ENCODE peak calls at places on chromosomes 6 and 20, in six cellular contexts. One of them, this sample, is unnamed.

GRCh38 chr6:137493218-137494038 is 766 bp downstream of the OLIG3 start:
- DNase-seq in ascending aorta: no peak
- DNase-seq in heart right ventricle: no peak
- DNase-seq in thoracic aorta: no peak
- DNase-seq in fibroblast of the aortic adventitia: no peak
- DNase-seq in cardiac fibroblast: no peak
- DNase-seq in this sample: no peak

GRCh38 chr6:91562955-91563354 is 976.1 kb upstream of the MAP3K7 start:
- DNase-seq in ascending aorta: no peak
- DNase-seq in heart right ventricle: no peak
- DNase-seq in thoracic aorta: no peak
- DNase-seq in cardiac fibroblast: no peak
- DNase-seq in fibroblast of the aortic adventitia: no peak
- DNase-seq in this sample: no peak

GRCh38 chr6:150705392-150705791 is 105.7 kb downstream of the PLEKHG1 start:
- DNase-seq in heart right ventricle: no peak
- DNase-seq in fibroblast of the aortic adventitia: no peak
- DNase-seq in cardiac fibroblast: no peak
- DNase-seq in thoracic aorta: no peak
- DNase-seq in ascending aorta: no peak
- DNase-seq in this sample: no peak

GRCh38 chr6:112912351-112913101 is 565.4 kb downstream of the RFPL4B start:
- DNase-seq in fibroblast of the aortic adventitia: peak; percentile 81
- DNase-seq in cardiac fibroblast: peak; percentile 74
- DNase-seq in heart right ventricle: no peak
- DNase-seq in ascending aorta: no peak
- DNase-seq in thoracic aorta: no peak
- DNase-seq in this sample: no peak

GRCh38 chr20:38290829-38291581 is 13.0 kb upstream of the BPI start:
- DNase-seq in cardiac fibroblast: peak; percentile 79
- DNase-seq in fibroblast of the aortic adventitia: peak; percentile 60
- DNase-seq in ascending aorta: no peak
- DNase-seq in heart right ventricle: peak; percentile 50
- DNase-seq in thoracic aorta: no peak
- DNase-seq in this sample: no peak

GRCh38 chr6:3856576-3856975 is 7.4 kb downstream of the FAM50B start:
- DNase-seq in fibroblast of the aortic adventitia: no peak
- DNase-seq in cardiac fibroblast: no peak
- DNase-seq in thoracic aorta: no peak
- DNase-seq in ascending aorta: no peak
- DNase-seq in heart right ventricle: no peak
- DNase-seq in this sample: no peak

GRCh38 chr6:140018588-140018987 is 644.1 kb upstream of the CITED2 start:
- DNase-seq in ascending aorta: no peak
- DNase-seq in fibroblast of the aortic adventitia: no peak
- DNase-seq in cardiac fibroblast: peak; percentile 44
- DNase-seq in thoracic aorta: no peak
- DNase-seq in heart right ventricle: no peak
- DNase-seq in this sample: no peak

GRCh38 chr20:55394592-55394991 is 610.7 kb downstream of the CBLN4 start:
- DNase-seq in ascending aorta: no peak
- DNase-seq in cardiac fibroblast: no peak
- DNase-seq in fibroblast of the aortic adventitia: no peak
- DNase-seq in heart right ventricle: no peak
- DNase-seq in thoracic aorta: no peak
- DNase-seq in this sample: no peak

GRCh38 chr20:62608218-62608565 is 34.1 kb upstream of the SLCO4A1 start:
- DNase-seq in heart right ventricle: no peak
- DNase-seq in ascending aorta: no peak
- DNase-seq in cardiac fibroblast: no peak
- DNase-seq in thoracic aorta: no peak
- DNase-seq in fibroblast of the aortic adventitia: no peak
- DNase-seq in this sample: no peak

GRCh38 chr20:1334761-1335160 is 5.8 kb upstream of the SDCBP2 start:
- DNase-seq in thoracic aorta: no peak
- DNase-seq in fibroblast of the aortic adventitia: no peak
- DNase-seq in heart right ventricle: no peak
- DNase-seq in cardiac fibroblast: peak; percentile 38
- DNase-seq in ascending aorta: no peak
- DNase-seq in this sample: no peak

GRCh38 chr20:10089871-10090587 is 55.2 kb downstream of the ANKEF1 start:
- DNase-seq in heart right ventricle: no peak
- DNase-seq in thoracic aorta: no peak
- DNase-seq in cardiac fibroblast: no peak
- DNase-seq in fibroblast of the aortic adventitia: no peak
- DNase-seq in ascending aorta: no peak
- DNase-seq in this sample: no peak

GRCh38 chr6:36155662-36156061 is 25.3 kb downstream of the MAPK13 start:
- DNase-seq in ascending aorta: no peak
- DNase-seq in cardiac fibroblast: no peak
- DNase-seq in heart right ventricle: no peak
- DNase-seq in fibroblast of the aortic adventitia: no peak
- DNase-seq in thoracic aorta: no peak
- DNase-seq in this sample: no peak

GRCh38 chr20:3692706-3693294 is 11.0 kb upstream of the ADAM33 start:
- DNase-seq in thoracic aorta: no peak
- DNase-seq in ascending aorta: no peak
- DNase-seq in fibroblast of the aortic adventitia: no peak
- DNase-seq in cardiac fibroblast: no peak
- DNase-seq in heart right ventricle: no peak
- DNase-seq in this sample: no peak

GRCh38 chr6:2183235-2183634 is 62.2 kb downstream of the GMDS start:
- DNase-seq in ascending aorta: no peak
- DNase-seq in fibroblast of the aortic adventitia: no peak
- DNase-seq in thoracic aorta: no peak
- DNase-seq in heart right ventricle: no peak
- DNase-seq in cardiac fibroblast: no peak
- DNase-seq in this sample: no peak

GRCh38 chr6:10720229-10720959 is 2.5 kb upstream of the TMEM14C start:
- DNase-seq in cardiac fibroblast: peak; percentile 31
- DNase-seq in ascending aorta: no peak
- DNase-seq in fibroblast of the aortic adventitia: peak; percentile 27
- DNase-seq in heart right ventricle: peak; percentile 74
- DNase-seq in thoracic aorta: no peak
- DNase-seq in this sample: no peak

GRCh38 chr20:37522258-37523011 is 1.4 kb downstream of the NNAT start:
- DNase-seq in fibroblast of the aortic adventitia: peak; percentile 36
- DNase-seq in heart right ventricle: peak; percentile 61
- DNase-seq in thoracic aorta: no peak
- DNase-seq in cardiac fibroblast: peak; percentile 48
- DNase-seq in ascending aorta: no peak
- DNase-seq in this sample: no peak

GRCh38 chr20:43976577-43976976 is 61.9 kb downstream of the TOX2 start:
- DNase-seq in cardiac fibroblast: no peak
- DNase-seq in thoracic aorta: no peak
- DNase-seq in heart right ventricle: no peak
- DNase-seq in fibroblast of the aortic adventitia: no peak
- DNase-seq in ascending aorta: no peak
- DNase-seq in this sample: no peak

GRCh38 chr6:84897874-84898635 is 133.7 kb upstream of the TBX18 start:
- DNase-seq in thoracic aorta: no peak
- DNase-seq in fibroblast of the aortic adventitia: peak; percentile 46
- DNase-seq in cardiac fibroblast: peak; percentile 79
- DNase-seq in heart right ventricle: no peak
- DNase-seq in ascending aorta: no peak
- DNase-seq in this sample: no peak

GRCh38 chr6:37784585-37784967 is 35.0 kb upstream of the ZFAND3 start:
- DNase-seq in thoracic aorta: no peak
- DNase-seq in heart right ventricle: no peak
- DNase-seq in ascending aorta: no peak
- DNase-seq in cardiac fibroblast: no peak
- DNase-seq in fibroblast of the aortic adventitia: no peak
- DNase-seq in this sample: no peak

GRCh38 chr20:38060536-38060935 is 27.0 kb downstream of the RPRD1B start:
- DNase-seq in thoracic aorta: no peak
- DNase-seq in fibroblast of the aortic adventitia: peak; percentile 5
- DNase-seq in cardiac fibroblast: peak; percentile 38
- DNase-seq in ascending aorta: no peak
- DNase-seq in heart right ventricle: no peak
- DNase-seq in this sample: no peak

GRCh38 chr6:90294989-90295853 is 1.4 kb downstream of the BACH2 start:
- DNase-seq in cardiac fibroblast: peak; percentile 16
- DNase-seq in heart right ventricle: peak; percentile 48
- DNase-seq in fibroblast of the aortic adventitia: peak; percentile 43
- DNase-seq in thoracic aorta: no peak
- DNase-seq in ascending aorta: no peak
- DNase-seq in this sample: no peak

GRCh38 chr6:1464796-1465348 is 75.5 kb downstream of the FOXF2 start:
- DNase-seq in heart right ventricle: no peak
- DNase-seq in cardiac fibroblast: no peak
- DNase-seq in ascending aorta: no peak
- DNase-seq in fibroblast of the aortic adventitia: no peak
- DNase-seq in thoracic aorta: no peak
- DNase-seq in this sample: no peak

GRCh38 chr6:111599259-111599658 is 6.4 kb downstream of the TRAF3IP2 start:
- DNase-seq in thoracic aorta: no peak
- DNase-seq in fibroblast of the aortic adventitia: no peak
- DNase-seq in heart right ventricle: no peak
- DNase-seq in cardiac fibroblast: no peak
- DNase-seq in ascending aorta: no peak
- DNase-seq in this sample: no peak
- TF ChIP-seq CTCF in thoracic aorta: no peak
- TF ChIP-seq CTCF in fibroblast of the aortic adventitia: no peak
- TF ChIP-seq CTCF in heart right ventricle: no peak
- TF ChIP-seq CTCF in cardiac fibroblast: no peak
- TF ChIP-seq CTCF in ascending aorta: no peak
- TF ChIP-seq CTCF in this sample: no peak

GRCh38 chr6:99434702-99435530 is 9.8 kb upstream of the PNISR start:
- DNase-seq in fibroblast of the aortic adventitia: peak; percentile 59
- DNase-seq in ascending aorta: no peak
- DNase-seq in cardiac fibroblast: peak; percentile 55
- DNase-seq in heart right ventricle: no peak
- DNase-seq in thoracic aorta: no peak
- DNase-seq in this sample: no peak
- TF ChIP-seq CTCF in fibroblast of the aortic adventitia: peak; percentile 73
- TF ChIP-seq CTCF in ascending aorta: peak; percentile 18
- TF ChIP-seq CTCF in cardiac fibroblast: peak; percentile 61
- TF ChIP-seq CTCF in heart right ventricle: peak; percentile 61
- TF ChIP-seq CTCF in thoracic aorta: peak; percentile 75
- TF ChIP-seq CTCF in this sample: no peak

GRCh38 chr6:373773-374724 is 17.5 kb upstream of the IRF4 start:
- DNase-seq in heart right ventricle: no peak
- DNase-seq in ascending aorta: no peak
- DNase-seq in fibroblast of the aortic adventitia: peak; percentile 40
- DNase-seq in thoracic aorta: no peak
- DNase-seq in cardiac fibroblast: peak; percentile 33
- DNase-seq in this sample: no peak
- TF ChIP-seq CTCF in heart right ventricle: peak; percentile 10
- TF ChIP-seq CTCF in ascending aorta: no peak
- TF ChIP-seq CTCF in fibroblast of the aortic adventitia: peak; percentile 44
- TF ChIP-seq CTCF in thoracic aorta: no peak
- TF ChIP-seq CTCF in cardiac fibroblast: no peak
- TF ChIP-seq CTCF in this sample: no peak

GRCh38 chr20:33310327-33310899 is 27.4 kb downstream of the BPIFB1 start:
- DNase-seq in thoracic aorta: no peak
- DNase-seq in ascending aorta: no peak
- DNase-seq in fibroblast of the aortic adventitia: no peak
- DNase-seq in heart right ventricle: no peak
- DNase-seq in cardiac fibroblast: no peak
- DNase-seq in this sample: no peak
- TF ChIP-seq CTCF in thoracic aorta: no peak
- TF ChIP-seq CTCF in ascending aorta: no peak
- TF ChIP-seq CTCF in fibroblast of the aortic adventitia: no peak
- TF ChIP-seq CTCF in heart right ventricle: no peak
- TF ChIP-seq CTCF in cardiac fibroblast: no peak
- TF ChIP-seq CTCF in this sample: no peak

GRCh38 chr6:111565316-111566221 is 40.1 kb downstream of the TRAF3IP2 start:
- DNase-seq in fibroblast of the aortic adventitia: no peak
- DNase-seq in cardiac fibroblast: no peak
- DNase-seq in thoracic aorta: no peak
- DNase-seq in ascending aorta: no peak
- DNase-seq in heart right ventricle: no peak
- DNase-seq in this sample: no peak
- TF ChIP-seq CTCF in fibroblast of the aortic adventitia: no peak
- TF ChIP-seq CTCF in cardiac fibroblast: no peak
- TF ChIP-seq CTCF in thoracic aorta: no peak
- TF ChIP-seq CTCF in ascending aorta: no peak
- TF ChIP-seq CTCF in heart right ventricle: no peak
- TF ChIP-seq CTCF in this sample: no peak

DNA sequence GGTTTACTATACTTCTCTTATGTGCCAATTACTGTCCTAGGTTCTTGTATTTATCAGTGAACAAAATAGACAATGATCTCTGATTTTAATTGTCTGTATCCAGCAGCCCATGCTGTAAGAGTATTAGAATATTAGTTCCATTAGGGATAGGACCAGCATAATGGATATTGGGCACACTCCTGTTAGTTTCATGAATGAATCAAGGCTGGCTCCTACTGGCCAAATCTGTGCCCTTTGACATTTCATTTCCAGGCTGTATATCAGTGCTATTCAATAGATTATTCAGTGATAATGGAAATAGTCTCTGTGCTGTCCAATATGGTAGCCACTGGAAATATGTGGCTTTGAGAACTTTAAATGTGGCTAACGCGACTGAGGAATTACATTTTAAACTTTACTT is 1007.9 kb upstream of the FLRT3 start:
- DNase-seq in ascending aorta: no peak
- DNase-seq in heart right ventricle: no peak
- DNase-seq in fibroblast of the aortic adventitia: no peak
- DNase-seq in thoracic aorta: no peak
- DNase-seq in cardiac fibroblast: no peak
- DNase-seq in this sample: no peak
- TF ChIP-seq CTCF in ascending aorta: no peak
- TF ChIP-seq CTCF in heart right ventricle: no peak
- TF ChIP-seq CTCF in fibroblast of the aortic adventitia: no peak
- TF ChIP-seq CTCF in thoracic aorta: no peak
- TF ChIP-seq CTCF in cardiac fibroblast: no peak
- TF ChIP-seq CTCF in this sample: no peak

DNA sequence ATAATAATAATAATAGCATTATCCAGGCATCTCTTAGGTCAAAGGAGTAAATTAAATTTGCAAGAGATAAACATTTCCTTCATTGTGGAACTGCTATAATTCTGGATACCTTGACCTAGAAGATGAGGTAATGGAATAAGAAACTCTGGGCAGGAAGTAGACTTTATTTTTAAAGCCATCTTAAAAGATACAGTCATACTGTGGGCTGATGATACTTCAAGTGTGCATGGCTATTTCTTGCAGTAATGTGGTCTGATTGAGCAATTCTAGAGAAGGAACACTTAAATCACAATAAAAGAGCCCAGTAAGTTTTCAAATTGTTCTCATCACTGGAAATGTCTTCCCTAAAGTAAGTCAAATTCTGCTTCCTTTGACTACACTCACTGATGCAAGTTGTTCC is 62.4 kb upstream of the TMEM244 start:
- DNase-seq in thoracic aorta: no peak
- DNase-seq in fibroblast of the aortic adventitia: peak; percentile 37
- DNase-seq in cardiac fibroblast: peak; percentile 20
- DNase-seq in ascending aorta: no peak
- DNase-seq in heart right ventricle: no peak
- DNase-seq in this sample: no peak
- TF ChIP-seq CTCF in thoracic aorta: no peak
- TF ChIP-seq CTCF in fibroblast of the aortic adventitia: no peak
- TF ChIP-seq CTCF in cardiac fibroblast: no peak
- TF ChIP-seq CTCF in ascending aorta: no peak
- TF ChIP-seq CTCF in heart right ventricle: no peak
- TF ChIP-seq CTCF in this sample: no peak